ENCODE peak calls at places on chromosomes 2 and 18, in four cellular contexts. B is prostate gland, M is left cardiac atrium, K is substantia nigra. Y is an unnamed sample.

GRCh38 chr2:133768261-133769021 is 200.2 kb upstream of the NCKAP5 start:
- DNase-seq in B (peak; percentile 59), M (peak; percentile 53), K (no peak), Y (peak; percentile 76)

GRCh38 chr2:133498166-133498565 is 70.1 kb downstream of the NCKAP5 start:
- DNase-seq in B (no peak), M (no peak), K (no peak), Y (no peak)

GRCh38 chr2:43254331-43254730 is 27.9 kb upstream of the ZFP36L2 start:
- DNase-seq in B (no peak), M (no peak), K (no peak), Y (no peak)

GRCh38 chr2:223005496-223005895 is 46.5 kb upstream of the KCNE4 start:
- DNase-seq in B (no peak), M (no peak), K (no peak), Y (no peak)

GRCh38 chr2:120783371-120783791 is 47.7 kb downstream of the GLI2 start:
- DNase-seq in B (peak; percentile 28), M (no peak), K (no peak), Y (no peak)

GRCh38 chr2:207513577-207514257 is 16.0 kb upstream of the CREB1 start:
- DNase-seq in B (no peak), M (no peak), K (no peak), Y (no peak)

GRCh38 chr2:241895732-241896641 is 26.5 kb downstream of the RTP5 start:
- DNase-seq in B (peak; percentile 62), M (peak; percentile 33), K (no peak), Y (peak; percentile 14)

GRCh38 chr2:173947131-173947530 is 18.0 kb downstream of the SP3 start:
- DNase-seq in B (no peak), M (no peak), K (no peak), Y (no peak)

GRCh38 chr18:39318462-39318861 is 1752.9 kb upstream of the CELF4 start:
- DNase-seq in B (no peak), M (no peak), K (no peak), Y (no peak)

GRCh38 chr18:50558948-50559749 is 738 bp upstream of the MAPK4 start:
- DNase-seq in B (no peak), M (no peak), K (no peak), Y (no peak)

GRCh38 chr2:62287895-62288589 is 92.1 kb downstream of the B3GNT2 start:
- DNase-seq in B (no peak), M (peak; percentile 87), K (no peak), Y (peak; percentile 80)

GRCh38 chr2:160210599-160211138 is 10.6 kb upstream of the ITGB6 start:
- DNase-seq in B (peak; percentile 37), M (peak; percentile 65), K (no peak), Y (peak; percentile 53)

GRCh38 chr2:153455856-153456255 is 22.7 kb downstream of the RPRM start:
- DNase-seq in B (no peak), M (no peak), K (no peak), Y (no peak)

GRCh38 chr2:124027182-124027581 is 2.1 kb downstream of the CNTNAP5 start:
- DNase-seq in B (peak; percentile 9), M (no peak), K (no peak), Y (no peak)

GRCh38 chr2:10078704-10079191 is 1.5 kb downstream of the CYS1 start:
- DNase-seq in B (no peak), M (no peak), K (no peak), Y (no peak)

GRCh38 chr2:178845565-178846457 is 38.6 kb upstream of the TTN start:
- DNase-seq in B (no peak), M (no peak), K (no peak), Y (no peak)

GRCh38 chr2:74293191-74294065 is 49.8 kb downstream of the SLC4A5 start:
- DNase-seq in B (no peak), M (no peak), K (no peak), Y (no peak)

GRCh38 chr2:168703926-168704325 is 98.5 kb upstream of the NOSTRIN start:
- DNase-seq in B (no peak), M (no peak), K (no peak), Y (no peak)

GRCh38 chr2:172623249-172623965 is 67.5 kb downstream of the PDK1 start:
- DNase-seq in B (no peak), M (no peak), K (no peak), Y (no peak)

GRCh38 chr2:17160594-17160993 is 357.6 kb downstream of the RAD51AP2 start:
- DNase-seq in B (no peak), M (no peak), K (no peak), Y (no peak)

GRCh38 chr2:82278409-82278808 is 1973.9 kb upstream of the LRRTM1 start:
- DNase-seq in B (no peak), M (no peak), K (no peak), Y (no peak)

GRCh38 chr2:8645176-8645831 is 36.6 kb upstream of the ID2 start:
- DNase-seq in B (no peak), M (no peak), K (no peak), Y (no peak)

GRCh38 chr18:53219853-53220252 is 879.9 kb downstream of the DCC start:
- DNase-seq in B (no peak), M (no peak), K (no peak), Y (no peak)

GRCh38 chr2:107248932-107249331 is 363.0 kb upstream of the ST6GAL2 start:
- DNase-seq in B (no peak), M (no peak), K (no peak), Y (no peak)

GRCh38 chr2:64212346-64212745 is 68.1 kb upstream of the PELI1 start:
- DNase-seq in B (no peak), M (no peak), K (no peak), Y (no peak)

GRCh38 chr2:47265158-47265557 is 110.0 kb upstream of the STPG4 start:
- DNase-seq in B (peak; percentile 10), M (no peak), K (no peak), Y (no peak)

GRCh38 chr2:207078186-207078798 is 87.5 kb downstream of the KLF7 start:
- DNase-seq in B (no peak), M (no peak), K (no peak), Y (no peak)

GRCh38 chr2:239047420-239047819 is 199.5 kb downstream of the TWIST2 start:
- DNase-seq in B (no peak), M (no peak), K (no peak), Y (peak; percentile 13)

GRCh38 chr2:134120160-134120717 is 133.6 kb upstream of the MGAT5 start:
- DNase-seq in B (no peak), M (peak; percentile 36), K (no peak), Y (peak; percentile 38)

GRCh38 chr2:223856584-223856983 is 19.2 kb upstream of the AP1S3 start:
- DNase-seq in B (no peak), M (no peak), K (no peak), Y (no peak)

Y was measured in heart left ventricle.